ENCODE peak calls at places on chromosomes 11 and 22, in five cellular contexts. E, H, W, B and A are unnamed samples.
A peak's percentile ranks its signal among the peaks of the same experiment; 100 is the strongest.

GRCh38 chr11:109150603-109151002 is 271.4 kb upstream of the C11orf87 start:
- DNase-seq in H (no peak), B (no peak), E (no peak), W (no peak), A (no peak)

GRCh38 chr22:42947211-42947990 is 67.5 kb downstream of the PACSIN2 start:
- DNase-seq in B (peak; percentile 53), W (no peak), E (no peak), H (no peak), A (peak; percentile 55)

GRCh38 chr11:92932023-92932422 is 37.4 kb upstream of the MTNR1B start:
- DNase-seq in E (no peak), B (no peak), W (no peak), H (no peak), A (no peak)

GRCh38 chr11:1546536-1547466 is 25.3 kb downstream of the DUSP8 start:
- DNase-seq in E (peak; percentile 87), W (no peak), B (no peak), H (peak; percentile 45), A (peak; percentile 46)

GRCh38 chr11:19173964-19174638 is 27.7 kb downstream of the CSRP3 start:
- DNase-seq in H (no peak), W (no peak), E (no peak), B (no peak), A (no peak)

GRCh38 chr11:116454020-116454645 is 318.7 kb downstream of the BUD13 start:
- DNase-seq in W (peak; percentile 1), B (peak; percentile 52), E (peak; percentile 52), H (peak; percentile 55), A (peak; percentile 54)

GRCh38 chr22:43424865-43425630 is 13.2 kb downstream of the MPPED1 start:
- DNase-seq in W (no peak), H (no peak), B (no peak), E (no peak), A (no peak)

GRCh38 chr11:117941163-117941707 is 12.0 kb upstream of the TMPRSS13 start:
- DNase-seq in E (no peak), H (no peak), B (no peak), W (no peak), A (no peak)

GRCh38 chr11:1153105-1153950 is 4.4 kb upstream of the MUC5AC start:
- DNase-seq in W (no peak), B (no peak), E (peak; percentile 31), H (no peak), A (peak; percentile 73)

GRCh38 chr11:34313099-34313517 is 44.7 kb downstream of the ABTB2 start:
- DNase-seq in E (peak; percentile 36), W (peak; percentile 26), H (no peak), B (no peak), A (peak; percentile 24)

GRCh38 chr11:114340311-114341131 is 44.3 kb downstream of the NNMT start:
- DNase-seq in H (peak; percentile 64), W (peak; percentile 4), E (no peak), B (peak; percentile 64), A (peak; percentile 74)

GRCh38 chr11:61164610-61165424 is 3.6 kb upstream of the VPS37C start:
- DNase-seq in E (no peak), W (no peak), H (no peak), B (peak; percentile 3), A (no peak)

GRCh38 chr11:2317354-2318050 is 15.7 kb downstream of the TSPAN32 start:
- DNase-seq in B (no peak), E (no peak), H (no peak), W (no peak), A (peak; percentile 25)